ENCODE peak calls at places on chromosomes 7 and 10, in four cellular contexts. O is fibroblast of lung, I is GM06990, R is choroid plexus epithelial cell. G is an unnamed sample.

GRCh38 chr7:27771111-27771510 is 31.1 kb downstream of the TAX1BP1 start:
- DNase-seq in O (peak; percentile 22), I (no peak), R (no peak), G (peak; percentile 91)

GRCh38 chr7:2955177-2955768 is 88.4 kb downstream of the CARD11 start:
- DNase-seq in O (no peak), I (no peak), R (no peak), G (no peak)

GRCh38 chr7:140084142-140084655 is 21.4 kb upstream of the PARP12 start:
- DNase-seq in O (no peak), I (no peak), R (no peak), G (no peak)

GRCh38 chr7:137000621-137001020 is 132.2 kb downstream of the CHRM2 start:
- DNase-seq in O (no peak), I (no peak), R (no peak), G (no peak)

GRCh38 chr7:47819054-47819920 is 129.0 kb downstream of the PKD1L1 start:
- DNase-seq in O (peak; percentile 62), I (no peak), R (peak; percentile 91), G (peak; percentile 68)

GRCh38 chr10:110429301-110429700 is 68.4 kb upstream of the DUSP5 start:
- DNase-seq in O (no peak), I (no peak), R (no peak), G (peak; percentile 57)

GRCh38 chr10:131856441-131857094 is 44.2 kb upstream of the PPP2R2D start:
- DNase-seq in O (no peak), I (no peak), R (no peak), G (no peak)

GRCh38 chr10:14571866-14572507 is 202.7 kb downstream of the FAM107B start:
- DNase-seq in O (peak; percentile 68), I (no peak), R (peak; percentile 81), G (peak; percentile 96)

GRCh38 chr10:97648557-97649404 is 8.3 kb downstream of the PI4K2A start:
- DNase-seq in O (peak; percentile 95), I (peak; percentile 25), R (peak; percentile 92), G (peak; percentile 94)

GRCh38 chr10:113219446-113219845 is 269.4 kb downstream of the TCF7L2 start:
- DNase-seq in O (no peak), I (no peak), R (no peak), G (no peak)

GRCh38 chr10:28410420-28411135 is 107.7 kb upstream of the MPP7 start:
- DNase-seq in O (no peak), I (no peak), R (peak; percentile 11), G (peak; percentile 47)

GRCh38 chr7:104816537-104816936 is 197.5 kb upstream of the KMT2E start:
- DNase-seq in O (no peak), I (no peak), R (no peak), G (no peak)

GRCh38 chr7:100162874-100163533 is 4.5 kb upstream of the TRAPPC14 start:
- DNase-seq in O (no peak), I (no peak), R (no peak), G (peak; percentile 93)

GRCh38 chr7:155052982-155053381 is 17.1 kb upstream of the HTR5A start:
- DNase-seq in O (no peak), I (no peak), R (no peak), G (no peak)

GRCh38 chr10:63819753-63820347 is 298.6 kb downstream of the REEP3 start:
- DNase-seq in O (peak; percentile 59), I (no peak), R (peak; percentile 91), G (peak; percentile 71)

GRCh38 chr7:8618441-8619070 is 185.1 kb downstream of the NXPH1 start:
- DNase-seq in O (no peak), I (no peak), R (no peak), G (no peak)

GRCh38 chr10:114281461-114281860 is 42.4 kb downstream of the VWA2 start:
- DNase-seq in O (no peak), I (no peak), R (no peak), G (no peak)

GRCh38 chr7:127251458-127252379 is 1.0 kb downstream of the GRM8 start:
- DNase-seq in O (no peak), I (peak; percentile 34), R (no peak), G (no peak)

GRCh38 chr7:103636153-103636552 is 190.1 kb upstream of the SLC26A5 start:
- DNase-seq in O (peak; percentile 35), I (no peak), R (peak; percentile 33), G (peak; percentile 56)

GRCh38 chr7:46368871-46369270 is 447.8 kb upstream of the IGFBP3 start:
- DNase-seq in O (no peak), I (no peak), R (no peak), G (no peak)

GRCh38 chr10:78464856-78465221 is 431.2 kb downstream of the RPS24 start:
- DNase-seq in O (no peak), I (no peak), R (no peak), G (no peak)

GRCh38 chr10:7030134-7030855 is 380.5 kb downstream of the SFMBT2 start:
- DNase-seq in O (no peak), I (no peak), R (no peak), G (no peak)

GRCh38 chr7:130292682-130293257 is at the start of gene CPA4:
- DNase-seq in O (peak; percentile 100), I (no peak), R (peak; percentile 95), G (peak; percentile 98)

GRCh38 chr7:2863461-2864066 is 19.5 kb upstream of the GNA12 start:
- DNase-seq in O (peak; percentile 98), I (peak; percentile 80), R (peak; percentile 98), G (peak; percentile 88)

GRCh38 chr10:59383436-59383835 is 21.1 kb upstream of the FAM13C start:
- DNase-seq in O (peak; percentile 41), I (no peak), R (no peak), G (no peak)

DNA sequence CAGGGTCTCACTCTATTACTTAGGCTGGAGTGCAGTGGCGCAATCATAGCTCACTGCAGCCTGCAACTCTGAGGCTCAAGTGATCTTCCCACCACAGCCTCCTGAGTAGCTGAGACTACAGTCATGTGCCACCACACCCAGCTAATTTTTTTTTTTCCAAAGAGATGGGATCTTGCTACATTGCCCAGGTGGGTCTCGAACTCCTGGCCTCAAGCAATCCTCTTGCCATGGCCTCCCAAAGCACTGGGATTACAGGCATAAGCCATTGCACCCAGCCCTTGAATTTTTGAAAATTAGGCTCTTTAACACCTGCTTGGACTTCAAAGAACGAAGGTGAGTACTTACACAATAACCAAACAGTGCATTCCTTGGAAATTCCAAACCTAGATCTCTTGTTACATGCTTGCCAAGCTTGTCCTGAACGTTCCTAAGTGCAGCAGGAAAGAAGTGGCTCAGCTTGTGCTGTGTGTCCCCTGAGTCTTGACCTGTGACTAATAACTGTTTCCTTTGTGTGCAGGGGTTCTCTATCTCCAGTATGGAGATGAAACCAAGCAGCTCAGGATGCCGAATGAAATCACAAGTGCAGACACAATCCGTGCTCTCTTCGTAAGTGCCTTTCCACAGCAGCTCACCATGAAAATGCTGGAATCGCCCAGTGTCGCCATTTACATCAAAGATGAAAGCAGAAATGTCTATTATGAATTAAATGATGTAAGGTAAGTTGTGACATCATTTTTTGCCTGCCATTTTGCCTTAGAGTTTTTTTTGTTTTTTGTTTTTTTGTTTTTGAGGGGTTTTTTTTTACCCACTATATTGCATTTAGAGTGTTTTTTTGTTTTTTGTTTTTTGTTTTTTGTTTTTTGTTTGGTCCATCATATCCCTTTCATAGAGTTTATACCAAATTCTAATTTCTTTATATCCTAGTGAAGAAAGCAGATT is 223.8 kb downstream of the KIAA1217 start:
- DNase-seq in O (peak; percentile 43), I (no peak), R (peak; percentile 61), G (peak; percentile 72)
- TF ChIP-seq CTCF in O (no peak), I (no peak), R (no peak), G (no peak)

GRCh38 chr7:51961804-51962203 is 645.2 kb upstream of the COBL start:
- DNase-seq in O (no peak), I (no peak), R (no peak), G (no peak)
- H3K4me3 ChIP-seq in O (no peak overlapping the region), I (no peak overlapping the region), R (no peak overlapping the region), G (no peak overlapping the region)

GRCh38 chr7:135352285-135352684 is 118.6 kb downstream of the STRA8 start:
- DNase-seq in O (no peak), I (no peak), R (no peak), G (no peak)
- TF ChIP-seq CTCF in O (no peak), I (no peak), R (peak; percentile 18), G (no peak)

GRCh38 chr10:13437026-13437555 is 89.0 kb upstream of the SEPHS1 start:
- DNase-seq in O (no peak), I (no peak), R (no peak), G (no peak)

GRCh38 chr10:13441476-13441875 is 87.3 kb downstream of the BEND7 start:
- DNase-seq in O (peak; percentile 32), I (no peak), R (no peak), G (no peak)

GRCh38 chr10:13439313-13439712 is 89.5 kb downstream of the BEND7 start:
- DNase-seq in O (no peak), I (no peak), R (no peak), G (no peak)

GRCh38 chr10:13440709-13441061 is 88.1 kb downstream of the BEND7 start:
- DNase-seq in O (no peak), I (no peak), R (no peak), G (no peak)

DNA sequence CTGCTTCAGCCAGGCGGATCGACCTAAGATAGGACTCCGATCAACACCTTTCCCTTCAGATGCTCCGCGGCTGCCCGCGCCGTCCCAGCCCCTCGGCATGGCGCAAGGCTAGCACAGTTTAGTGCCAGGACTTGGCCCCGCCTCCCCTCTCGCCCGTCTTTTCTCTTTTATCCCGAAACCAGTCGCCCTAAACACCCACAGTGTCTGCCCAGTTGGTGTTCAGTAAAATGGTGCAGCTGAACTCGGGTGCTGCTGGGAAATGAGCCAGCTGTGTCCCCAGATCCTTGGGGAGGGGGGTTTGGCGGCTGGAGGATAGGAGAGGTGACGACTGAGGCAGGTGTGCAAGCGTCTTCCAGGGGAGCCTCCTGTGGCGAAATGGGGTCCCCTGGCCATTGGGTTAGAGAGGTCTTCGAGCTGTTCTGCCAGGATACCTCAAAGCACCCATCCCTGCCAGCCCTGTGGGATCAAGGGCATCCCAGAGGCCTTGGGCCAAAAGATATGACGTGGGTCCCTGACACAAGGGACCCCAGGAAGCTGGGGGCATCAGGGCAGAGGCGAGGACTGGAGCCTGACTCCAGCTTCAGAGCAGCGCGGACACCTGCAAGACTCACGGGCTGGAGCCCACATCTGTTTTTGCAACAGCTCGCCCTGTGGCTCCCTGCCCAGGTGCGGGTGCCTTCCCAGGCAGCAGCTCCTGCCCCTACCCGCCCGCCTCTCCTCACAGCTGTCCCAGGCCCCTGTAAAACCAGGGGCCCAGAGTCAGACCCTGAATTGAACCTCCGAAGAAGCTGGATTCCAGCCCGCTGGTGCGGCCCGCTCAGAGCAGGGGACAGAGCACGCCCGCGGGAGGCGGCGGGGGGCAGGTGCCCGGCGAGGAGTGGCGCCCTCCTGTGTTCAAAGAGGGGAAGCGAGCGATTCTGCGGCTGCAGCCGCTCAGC is 88.8 kb downstream of the BEND7 start:
- DNase-seq in O (peak; percentile 16), I (peak; percentile 41), R (peak; percentile 37), G (peak; percentile 49)
- H3K4me3 ChIP-seq in O (peak overlapping the region; percentile 19), I (peak overlapping the region; percentile 10), R (no peak overlapping the region), G (peak overlapping the region; percentile 36)

GRCh38 chr7:18357691-18358090 is 137.9 kb upstream of the HDAC9 start:
- DNase-seq in O (peak; percentile 1), I (no peak), R (peak; percentile 39), G (peak; percentile 29)
- TF ChIP-seq CTCF in O (peak; percentile 31), I (peak; percentile 32), R (peak; percentile 41), G (peak; percentile 36)

GRCh38 chr10:73782749-73783085 is 869 bp downstream of the CHCHD1 start:
- DNase-seq in O (no peak), I (no peak), R (no peak), G (no peak)

GRCh38 chr10:73780301-73780700 is 1.5 kb upstream of the CHCHD1 start:
- DNase-seq in O (no peak), I (no peak), R (no peak), G (no peak)

GRCh38 chr10:73781548-73781878 is 335 bp upstream of the CHCHD1 start:
- DNase-seq in O (no peak), I (no peak), R (no peak), G (no peak)

GRCh38 chr10:73780966-73781365 is 882 bp upstream of the CHCHD1 start:
- DNase-seq in O (no peak), I (no peak), R (no peak), G (peak; percentile 42)

GRCh38 chr10:73781879-73782748 is at the start of gene CHCHD1:
- DNase-seq in O (peak; percentile 85), I (peak; percentile 90), R (peak; percentile 92), G (peak; percentile 86)
- H3K4me3 ChIP-seq in O (peak within 1 kb of the TSS; percentile 99), I (peak within 1 kb of the TSS; percentile 93), R (peak within 1 kb of the TSS; percentile 96), G (peak within 1 kb of the TSS; percentile 81)